ENCODE peak calls at places on chromosomes 5 and 9, in seven cellular contexts. One of them, this sample, is unnamed.

GRCh38 chr9:98880311-98881015 is 63.2 kb upstream of the COL15A1 start:
- DNase-seq in heart left ventricle: no peak
- DNase-seq in pancreas: peak; percentile 46
- DNase-seq in fibroblast of lung: no peak
- DNase-seq in adrenal gland: no peak
- DNase-seq in effector memory CD4-positive, alpha-beta T cell: no peak
- DNase-seq in tibial nerve: no peak
- DNase-seq in this sample: no peak

GRCh38 chr9:34928921-34929320 is 29.2 kb upstream of the PHF24 start:
- DNase-seq in heart left ventricle: no peak
- DNase-seq in adrenal gland: no peak
- DNase-seq in tibial nerve: no peak
- DNase-seq in effector memory CD4-positive, alpha-beta T cell: no peak
- DNase-seq in fibroblast of lung: no peak
- DNase-seq in pancreas: no peak
- DNase-seq in this sample: no peak

GRCh38 chr5:76062502-76062901 is 20.7 kb upstream of the SV2C start:
- DNase-seq in effector memory CD4-positive, alpha-beta T cell: no peak
- DNase-seq in fibroblast of lung: no peak
- DNase-seq in heart left ventricle: no peak
- DNase-seq in pancreas: no peak
- DNase-seq in adrenal gland: no peak
- DNase-seq in tibial nerve: no peak
- DNase-seq in this sample: no peak

GRCh38 chr9:100160021-100160420 is 61.0 kb downstream of the INVS start:
- DNase-seq in tibial nerve: no peak
- DNase-seq in heart left ventricle: no peak
- DNase-seq in effector memory CD4-positive, alpha-beta T cell: no peak
- DNase-seq in fibroblast of lung: peak; percentile 83
- DNase-seq in adrenal gland: no peak
- DNase-seq in pancreas: no peak
- DNase-seq in this sample: no peak

GRCh38 chr5:180860273-180860886 is 696 bp downstream of the ZFP62 start:
- DNase-seq in fibroblast of lung: no peak
- DNase-seq in effector memory CD4-positive, alpha-beta T cell: peak; percentile 24
- DNase-seq in heart left ventricle: no peak
- DNase-seq in pancreas: no peak
- DNase-seq in tibial nerve: no peak
- DNase-seq in adrenal gland: peak; percentile 3
- DNase-seq in this sample: no peak

GRCh38 chr5:78364005-78364404 is 3.6 kb downstream of the SCAMP1 start:
- DNase-seq in tibial nerve: no peak
- DNase-seq in pancreas: no peak
- DNase-seq in adrenal gland: no peak
- DNase-seq in heart left ventricle: no peak
- DNase-seq in effector memory CD4-positive, alpha-beta T cell: no peak
- DNase-seq in fibroblast of lung: no peak
- DNase-seq in this sample: no peak

GRCh38 chr5:148842161-148842560 is 15.8 kb downstream of the ADRB2 start:
- DNase-seq in tibial nerve: no peak
- DNase-seq in heart left ventricle: no peak
- DNase-seq in effector memory CD4-positive, alpha-beta T cell: no peak
- DNase-seq in adrenal gland: no peak
- DNase-seq in pancreas: no peak
- DNase-seq in fibroblast of lung: no peak
- DNase-seq in this sample: no peak

GRCh38 chr9:31005086-31005665 is 1379.3 kb upstream of the ACO1 start:
- DNase-seq in fibroblast of lung: no peak
- DNase-seq in pancreas: peak; percentile 41
- DNase-seq in effector memory CD4-positive, alpha-beta T cell: no peak
- DNase-seq in tibial nerve: no peak
- DNase-seq in adrenal gland: no peak
- DNase-seq in heart left ventricle: no peak
- DNase-seq in this sample: no peak

GRCh38 chr5:149366169-149366750 is 8.4 kb downstream of the PCYOX1L start:
- DNase-seq in heart left ventricle: no peak
- DNase-seq in tibial nerve: no peak
- DNase-seq in fibroblast of lung: no peak
- DNase-seq in pancreas: no peak
- DNase-seq in adrenal gland: no peak
- DNase-seq in effector memory CD4-positive, alpha-beta T cell: no peak
- DNase-seq in this sample: no peak

GRCh38 chr9:114000063-114000454 is 78.0 kb downstream of the AMBP start:
- DNase-seq in pancreas: no peak
- DNase-seq in tibial nerve: no peak
- DNase-seq in adrenal gland: no peak
- DNase-seq in heart left ventricle: no peak
- DNase-seq in fibroblast of lung: no peak
- DNase-seq in effector memory CD4-positive, alpha-beta T cell: no peak
- DNase-seq in this sample: no peak

GRCh38 chr5:62208218-62208852 is 97.7 kb upstream of the KIF2A start:
- DNase-seq in tibial nerve: no peak
- DNase-seq in fibroblast of lung: no peak
- DNase-seq in heart left ventricle: no peak
- DNase-seq in effector memory CD4-positive, alpha-beta T cell: no peak
- DNase-seq in adrenal gland: no peak
- DNase-seq in pancreas: no peak
- DNase-seq in this sample: no peak

GRCh38 chr9:22228542-22228941 is 218.1 kb upstream of the DMRTA1 start:
- DNase-seq in tibial nerve: no peak
- DNase-seq in effector memory CD4-positive, alpha-beta T cell: no peak
- DNase-seq in pancreas: no peak
- DNase-seq in adrenal gland: no peak
- DNase-seq in heart left ventricle: no peak
- DNase-seq in fibroblast of lung: no peak
- DNase-seq in this sample: no peak

GRCh38 chr9:84331119-84331791 is 9.3 kb downstream of the SLC28A3 start:
- DNase-seq in adrenal gland: no peak
- DNase-seq in effector memory CD4-positive, alpha-beta T cell: no peak
- DNase-seq in fibroblast of lung: no peak
- DNase-seq in pancreas: no peak
- DNase-seq in heart left ventricle: no peak
- DNase-seq in tibial nerve: no peak
- DNase-seq in this sample: no peak

GRCh38 chr5:144395704-144396103 is 225.0 kb downstream of the KCTD16 start:
- DNase-seq in tibial nerve: no peak
- DNase-seq in pancreas: no peak
- DNase-seq in heart left ventricle: no peak
- DNase-seq in adrenal gland: no peak
- DNase-seq in effector memory CD4-positive, alpha-beta T cell: no peak
- DNase-seq in fibroblast of lung: no peak
- DNase-seq in this sample: no peak

DNA sequence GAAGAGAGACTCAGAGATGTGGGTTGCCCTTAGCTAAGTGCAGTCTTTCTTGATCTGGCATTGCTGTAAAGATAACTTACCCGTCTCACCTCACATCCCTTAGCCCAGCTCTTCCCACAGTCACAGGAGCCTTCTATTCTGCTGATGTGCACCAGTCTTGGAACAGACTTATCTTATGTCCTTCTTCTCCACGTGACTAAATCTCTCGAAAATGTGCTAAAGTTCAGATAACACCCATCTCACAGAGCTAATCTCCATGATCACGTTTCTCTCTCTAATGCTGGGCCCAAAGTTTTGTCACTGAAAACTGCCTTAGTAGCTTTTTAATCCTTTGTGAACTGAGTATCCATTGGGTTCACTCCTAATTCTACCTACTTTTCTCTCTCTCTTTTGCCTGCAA is 16.7 kb downstream of the SLC36A1 start:
- DNase-seq in heart left ventricle: no peak
- DNase-seq in tibial nerve: no peak
- DNase-seq in effector memory CD4-positive, alpha-beta T cell: no peak
- DNase-seq in pancreas: no peak
- DNase-seq in adrenal gland: no peak
- DNase-seq in fibroblast of lung: no peak
- DNase-seq in this sample: no peak
- H3K36me3 ChIP-seq in heart left ventricle: peaks cover 62% of the 10 kb centered on the region
- H3K36me3 ChIP-seq in tibial nerve: peaks cover 69% of the 10 kb centered on the region
- H3K36me3 ChIP-seq in effector memory CD4-positive, alpha-beta T cell: peaks cover 29% of the 10 kb centered on the region
- H3K36me3 ChIP-seq in pancreas: no peaks in the 10 kb centered on the region
- H3K36me3 ChIP-seq in adrenal gland: peaks cover 36% of the 10 kb centered on the region
- H3K36me3 ChIP-seq in fibroblast of lung: peaks cover 6% of the 10 kb centered on the region
- H3K36me3 ChIP-seq in this sample: peaks cover 6% of the 10 kb centered on the region

GRCh38 chr5:80174790-80175189 is 81.1 kb downstream of the SERINC5 start:
- DNase-seq in heart left ventricle: no peak
- DNase-seq in adrenal gland: peak; percentile 41
- DNase-seq in tibial nerve: no peak
- DNase-seq in fibroblast of lung: no peak
- DNase-seq in pancreas: no peak
- DNase-seq in effector memory CD4-positive, alpha-beta T cell: no peak
- DNase-seq in this sample: no peak

GRCh38 chr5:80177236-80177635 is 78.6 kb downstream of the SERINC5 start:
- DNase-seq in fibroblast of lung: no peak
- DNase-seq in tibial nerve: no peak
- DNase-seq in heart left ventricle: no peak
- DNase-seq in pancreas: no peak
- DNase-seq in effector memory CD4-positive, alpha-beta T cell: no peak
- DNase-seq in adrenal gland: no peak
- DNase-seq in this sample: no peak

GRCh38 chr5:80170117-80170535 is 85.7 kb downstream of the SERINC5 start:
- DNase-seq in heart left ventricle: no peak
- DNase-seq in adrenal gland: no peak
- DNase-seq in pancreas: no peak
- DNase-seq in effector memory CD4-positive, alpha-beta T cell: no peak
- DNase-seq in fibroblast of lung: no peak
- DNase-seq in tibial nerve: no peak
- DNase-seq in this sample: no peak

GRCh38 chr5:80172067-80172690 is 83.7 kb downstream of the SERINC5 start:
- DNase-seq in pancreas: no peak
- DNase-seq in adrenal gland: peak; percentile 49
- DNase-seq in heart left ventricle: no peak
- DNase-seq in tibial nerve: no peak
- DNase-seq in effector memory CD4-positive, alpha-beta T cell: no peak
- DNase-seq in fibroblast of lung: peak; percentile 67
- DNase-seq in this sample: no peak

GRCh38 chr5:80175337-80175736 is 80.5 kb downstream of the SERINC5 start:
- DNase-seq in heart left ventricle: no peak
- DNase-seq in effector memory CD4-positive, alpha-beta T cell: no peak
- DNase-seq in pancreas: no peak
- DNase-seq in adrenal gland: peak; percentile 67
- DNase-seq in tibial nerve: no peak
- DNase-seq in fibroblast of lung: no peak
- DNase-seq in this sample: no peak
- H3K4me3 ChIP-seq in heart left ventricle: no peak overlapping the region
- H3K4me3 ChIP-seq in effector memory CD4-positive, alpha-beta T cell: no peak overlapping the region
- H3K4me3 ChIP-seq in pancreas: no peak overlapping the region
- H3K4me3 ChIP-seq in adrenal gland: no peak overlapping the region
- H3K4me3 ChIP-seq in tibial nerve: no peak overlapping the region
- H3K4me3 ChIP-seq in fibroblast of lung: no peak overlapping the region
- H3K4me3 ChIP-seq in this sample: no peak overlapping the region

GRCh38 chr9:8856686-8857329 is 1057.2 kb upstream of the DMAC1 start:
- DNase-seq in adrenal gland: no peak
- DNase-seq in effector memory CD4-positive, alpha-beta T cell: no peak
- DNase-seq in tibial nerve: no peak
- DNase-seq in fibroblast of lung: peak; percentile 11
- DNase-seq in heart left ventricle: no peak
- DNase-seq in pancreas: no peak
- DNase-seq in this sample: no peak
- H3K27ac ChIP-seq in adrenal gland: no peak overlapping the region
- H3K27ac ChIP-seq in effector memory CD4-positive, alpha-beta T cell: no peak overlapping the region
- H3K27ac ChIP-seq in tibial nerve: no peak overlapping the region
- H3K27ac ChIP-seq in fibroblast of lung: no peak overlapping the region
- H3K27ac ChIP-seq in heart left ventricle: peak overlapping the region; percentile 54
- H3K27ac ChIP-seq in pancreas: no peak overlapping the region
- H3K27ac ChIP-seq in this sample: no peak overlapping the region

GRCh38 chr5:40828690-40829661 is 6.0 kb downstream of the RPL37 start:
- DNase-seq in fibroblast of lung: no peak
- DNase-seq in tibial nerve: no peak
- DNase-seq in heart left ventricle: no peak
- DNase-seq in pancreas: no peak
- DNase-seq in adrenal gland: no peak
- DNase-seq in effector memory CD4-positive, alpha-beta T cell: no peak
- DNase-seq in this sample: no peak

GRCh38 chr5:40828021-40828631 is 6.9 kb downstream of the RPL37 start:
- DNase-seq in effector memory CD4-positive, alpha-beta T cell: no peak
- DNase-seq in fibroblast of lung: no peak
- DNase-seq in heart left ventricle: no peak
- DNase-seq in adrenal gland: no peak
- DNase-seq in tibial nerve: no peak
- DNase-seq in pancreas: no peak
- DNase-seq in this sample: no peak

GRCh38 chr5:40826778-40827478 is 8.1 kb downstream of the RPL37 start:
- DNase-seq in adrenal gland: no peak
- DNase-seq in fibroblast of lung: no peak
- DNase-seq in heart left ventricle: no peak
- DNase-seq in pancreas: no peak
- DNase-seq in tibial nerve: no peak
- DNase-seq in effector memory CD4-positive, alpha-beta T cell: no peak
- DNase-seq in this sample: no peak

GRCh38 chr5:40829748-40830305 is 5.2 kb downstream of the RPL37 start:
- DNase-seq in fibroblast of lung: no peak
- DNase-seq in heart left ventricle: no peak
- DNase-seq in effector memory CD4-positive, alpha-beta T cell: no peak
- DNase-seq in adrenal gland: no peak
- DNase-seq in pancreas: no peak
- DNase-seq in tibial nerve: no peak
- DNase-seq in this sample: no peak

DNA sequence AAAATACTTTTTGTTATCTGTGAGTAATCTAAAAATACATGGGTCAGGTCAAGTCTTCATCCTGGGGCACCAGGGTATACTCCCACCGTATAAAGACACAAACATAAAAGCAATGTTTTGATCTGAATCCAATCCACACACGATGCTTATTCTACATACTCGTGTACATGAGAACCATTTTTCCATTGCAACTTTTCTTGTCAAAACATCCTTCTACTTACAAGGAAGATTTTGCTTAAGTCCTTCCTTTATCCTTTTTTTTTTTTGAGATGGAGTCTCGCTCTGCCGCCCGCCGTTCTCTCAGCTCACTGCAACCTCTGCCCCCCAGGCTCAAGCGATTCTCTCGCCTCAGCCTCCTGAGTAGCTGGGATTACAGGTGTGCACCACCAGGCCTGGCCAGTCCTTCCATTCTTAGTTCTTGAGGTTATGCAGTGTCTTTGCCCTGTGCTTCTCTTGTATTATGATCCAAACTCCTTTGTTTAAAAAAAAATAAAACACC is 7.5 kb downstream of the RPL37 start:
- DNase-seq in fibroblast of lung: no peak
- DNase-seq in effector memory CD4-positive, alpha-beta T cell: no peak
- DNase-seq in tibial nerve: no peak
- DNase-seq in pancreas: no peak
- DNase-seq in heart left ventricle: no peak
- DNase-seq in adrenal gland: no peak
- DNase-seq in this sample: no peak
- H3K36me3 ChIP-seq in fibroblast of lung: peaks cover 17% of the 10 kb centered on the region
- H3K36me3 ChIP-seq in effector memory CD4-positive, alpha-beta T cell: peaks cover 53% of the 10 kb centered on the region
- H3K36me3 ChIP-seq in tibial nerve: peaks cover 76% of the 10 kb centered on the region
- H3K36me3 ChIP-seq in pancreas: peaks cover 37% of the 10 kb centered on the region
- H3K36me3 ChIP-seq in heart left ventricle: peaks cover 69% of the 10 kb centered on the region
- H3K36me3 ChIP-seq in adrenal gland: peaks cover 68% of the 10 kb centered on the region
- H3K36me3 ChIP-seq in this sample: peaks cover 75% of the 10 kb centered on the region

GRCh38 chr9:77237896-77238295 is 60.6 kb downstream of the VPS13A start:
- DNase-seq in heart left ventricle: no peak
- DNase-seq in fibroblast of lung: no peak
- DNase-seq in effector memory CD4-positive, alpha-beta T cell: no peak
- DNase-seq in adrenal gland: no peak
- DNase-seq in tibial nerve: no peak
- DNase-seq in pancreas: no peak
- DNase-seq in this sample: no peak
- H3K4me3 ChIP-seq in heart left ventricle: no peak overlapping the region
- H3K4me3 ChIP-seq in fibroblast of lung: no peak overlapping the region
- H3K4me3 ChIP-seq in effector memory CD4-positive, alpha-beta T cell: no peak overlapping the region
- H3K4me3 ChIP-seq in adrenal gland: no peak overlapping the region
- H3K4me3 ChIP-seq in tibial nerve: no peak overlapping the region
- H3K4me3 ChIP-seq in pancreas: no peak overlapping the region
- H3K4me3 ChIP-seq in this sample: no peak overlapping the region

This sample was measured in SK-N-MC.